ENCODE peak calls at places on chromosomes 13 and 19, in eight cellular contexts. I is mesothelial cell of epicardium, L is PC-3, O is adipocyte, H is hypothalamus, E is tibial nerve, U is Peyer's patch, F is NCI-H345. Z is an unnamed sample.

GRCh38 chr19:12801466-12802266 is at the start of the genes PRDX2 and THSD8:
- DNase-seq in L (peak), U (peak), I (peak), O (peak), F (peak), H (peak), E (no peak), Z (peak)

GRCh38 chr19:37991841-37992248 is 84.8 kb downstream of the SIPA1L3 start:
- DNase-seq in L (peak), E (no peak), H (no peak), I (no peak), U (no peak), F (no peak), O (no peak), Z (no peak)

GRCh38 chr13:42561752-42562467 is 12.0 kb upstream of the TNFSF11 start:
- DNase-seq in L (peak), I (no peak), U (no peak), H (no peak), F (no peak), E (no peak), O (peak), Z (no peak)

GRCh38 chr19:37334179-37335071 is 36.5 kb upstream of the ZNF527 start:
- DNase-seq in I (peak), L (no peak), O (peak), U (peak), E (peak), F (peak), H (peak), Z (peak)

GRCh38 chr13:33191425-33192221 is 93.9 kb downstream of the STARD13 start:
- DNase-seq in L (no peak), U (no peak), F (no peak), E (no peak), H (no peak), I (no peak), O (no peak), Z (no peak)

GRCh38 chr19:31911577-31911976 is 433.8 kb upstream of the ZNF507 start:
- DNase-seq in L (no peak), U (no peak), E (no peak), I (no peak), F (no peak), O (no peak), H (no peak), Z (no peak)

GRCh38 chr19:36049080-36049698 is 4.9 kb downstream of the THAP8 start:
- DNase-seq in H (no peak), F (no peak), L (peak), U (no peak), E (no peak), O (no peak), I (no peak), Z (no peak)

GRCh38 chr13:74230984-74231443 is 96.8 kb upstream of the KLF12 start:
- DNase-seq in U (no peak), L (no peak), H (no peak), F (no peak), E (no peak), I (no peak), O (no peak), Z (no peak)

GRCh38 chr19:41997121-41997850 is 3.3 kb upstream of the ATP1A3 start:
- DNase-seq in L (peak), H (peak), U (no peak), I (peak), E (no peak), O (peak), F (no peak), Z (no peak)

GRCh38 chr13:74062933-74063332 is 71.3 kb downstream of the KLF12 start:
- DNase-seq in O (no peak), F (no peak), L (no peak), E (no peak), I (no peak), U (peak), H (peak), Z (no peak)

Z was measured in NCI-H748 treated with DMSO at 0.1 percent for 48 hours.